ENCODE peak calls at places on chromosome 22, in six cellular contexts. A is psoas muscle, C is AG09309, D is uterus, F is cardiac fibroblast, Y is ovary. G is an unnamed sample.

GRCh38 chr22:39417641-39418040 is 18.1 kb downstream of the TAB1 start:
- DNase-seq in A (no peak), C (no peak), D (no peak), F (no peak), Y (no peak), G (no peak)

GRCh38 chr22:28799125-28799833 is 1.1 kb downstream of the XBP1 start:
- DNase-seq in A (peak), C (peak), D (peak), F (peak), Y (peak), G (peak)

GRCh38 chr22:29625090-29625825 is 21.8 kb downstream of the NF2 start:
- DNase-seq in A (peak), C (peak), D (peak), F (peak), Y (peak), G (peak)

GRCh38 chr22:30562391-30562790 is 12.1 kb downstream of the GAL3ST1 start:
- DNase-seq in A (no peak), C (no peak), D (no peak), F (no peak), Y (no peak), G (no peak)

GRCh38 chr22:31550871-31551370 is 54.6 kb downstream of the SFI1 start:
- DNase-seq in A (no peak), C (no peak), D (no peak), F (no peak), Y (no peak), G (no peak)

GRCh38 chr22:30877662-30878515 is 90.7 kb downstream of the MORC2 start:
- DNase-seq in A (no peak), C (no peak), D (no peak), F (no peak), Y (no peak), G (peak)

GRCh38 chr22:41288245-41288946 is 2.4 kb upstream of the RANGAP1 start:
- DNase-seq in A (no peak), C (no peak), D (no peak), F (peak), Y (no peak), G (peak)

GRCh38 chr22:48565901-48566501 is 1261.7 kb downstream of the BRD1 start:
- DNase-seq in A (no peak), C (no peak), D (no peak), F (no peak), Y (no peak), G (no peak)

GRCh38 chr22:29717789-29718188 is 2.0 kb upstream of the CABP7 start:
- DNase-seq in A (no peak), C (no peak), D (no peak), F (no peak), Y (no peak), G (no peak)

GRCh38 chr22:24153353-24153752 is 27.9 kb upstream of the SUSD2 start:
- DNase-seq in A (no peak), C (no peak), D (no peak), F (peak), Y (no peak), G (peak)

GRCh38 chr22:45553333-45554039 is 50.8 kb downstream of the FBLN1 start:
- DNase-seq in A (peak), C (peak), D (peak), F (peak), Y (peak), G (peak)

GRCh38 chr22:39553429-39553828 is 17.1 kb upstream of the CACNA1I start:
- DNase-seq in A (no peak), C (no peak), D (no peak), F (no peak), Y (no peak), G (no peak)

GRCh38 chr22:45317551-45318167 is 7.9 kb downstream of the FAM118A start:
- DNase-seq in A (peak), C (peak), D (peak), F (peak), Y (peak), G (no peak)

GRCh38 chr22:33451851-33452469 is 393.8 kb upstream of the SYN3 start:
- DNase-seq in A (no peak), C (no peak), D (no peak), F (no peak), Y (no peak), G (no peak)

GRCh38 chr22:17300926-17301325 is 68.3 kb upstream of the CECR2 start:
- DNase-seq in A (no peak), C (no peak), D (no peak), F (no peak), Y (no peak), G (no peak)

GRCh38 chr22:46011627-46012181 is 34.7 kb upstream of the WNT7B start:
- DNase-seq in A (peak), C (no peak), D (peak), F (no peak), Y (no peak), G (peak)

GRCh38 chr22:47125603-47126002 is 363.2 kb downstream of the TBC1D22A start:
- DNase-seq in A (no peak), C (no peak), D (no peak), F (peak), Y (no peak), G (no peak)

GRCh38 chr22:27489265-27489675 is 312.3 kb downstream of the MN1 start:
- DNase-seq in A (no peak), C (no peak), D (no peak), F (peak), Y (no peak), G (peak)

GRCh38 chr22:28819253-28820096 is 19.1 kb upstream of the XBP1 start:
- DNase-seq in A (no peak), C (no peak), D (no peak), F (no peak), Y (no peak), G (no peak)

GRCh38 chr22:30902496-30903357 is 65.8 kb downstream of the MORC2 start:
- DNase-seq in A (no peak), C (no peak), D (no peak), F (peak), Y (no peak), G (no peak)

GRCh38 chr22:32205974-32206773 is 1.3 kb upstream of the RFPL2 start:
- DNase-seq in A (no peak), C (no peak), D (no peak), F (no peak), Y (no peak), G (no peak)

GRCh38 chr22:44524806-44525205 is 26.8 kb upstream of the RTL6 start:
- DNase-seq in A (no peak), C (no peak), D (no peak), F (peak), Y (no peak), G (no peak)

GRCh38 chr22:47189056-47189916 is 426.8 kb downstream of the TBC1D22A start:
- DNase-seq in A (no peak), C (no peak), D (peak), F (no peak), Y (peak), G (no peak)

GRCh38 chr22:35460678-35461077 is 60.7 kb downstream of the MCM5 start:
- DNase-seq in A (no peak), C (no peak), D (no peak), F (no peak), Y (no peak), G (no peak)

DNA sequence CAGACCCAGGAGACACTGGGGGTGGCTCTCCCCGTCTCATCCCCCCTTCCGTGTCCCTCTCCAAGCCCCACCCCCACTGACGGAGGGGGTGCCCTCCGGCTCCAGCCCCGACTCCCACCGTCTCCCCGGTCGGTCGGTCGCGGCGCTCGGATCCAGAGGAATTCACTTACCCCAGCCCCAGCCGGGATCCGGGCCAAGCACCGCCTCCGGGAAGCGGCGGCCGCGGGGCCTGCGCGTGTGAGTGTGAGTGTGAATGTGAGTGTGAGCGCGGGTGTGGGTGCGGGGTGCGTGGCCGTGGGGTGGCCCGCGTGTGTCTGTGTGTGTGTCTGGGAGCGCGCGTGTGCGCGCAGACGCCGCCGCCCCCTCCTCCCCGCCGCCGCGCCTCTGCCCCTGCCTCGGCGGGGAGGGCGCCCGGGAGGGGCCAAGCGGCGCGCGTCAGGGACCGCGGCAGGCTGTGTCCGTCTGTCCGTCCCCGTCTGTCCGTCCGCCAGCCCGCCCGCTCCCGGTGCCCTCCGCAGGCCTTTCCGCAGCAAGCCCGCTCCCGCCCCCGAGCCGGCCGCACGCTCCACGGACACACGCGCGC is at the start of gene ELFN2:
- DNase-seq in A (no peak), C (no peak), D (no peak), F (peak), Y (peak), G (peak)
- H3K4me3 ChIP-seq in A (peak), C (peak), D (peak), F (peak), Y (peak), G (peak)

GRCh38 chr22:19722915-19723164 is 499 bp upstream of the GP1BB start:
- DNase-seq in A (no peak), C (no peak), D (no peak), F (no peak), Y (no peak), G (no peak)

GRCh38 chr22:19722175-19722914 is 994 bp upstream of the GP1BB start:
- DNase-seq in A (no peak), C (no peak), D (no peak), F (no peak), Y (no peak), G (no peak)

GRCh38 chr22:19723990-19724827 is 870 bp downstream of the GP1BB start:
- DNase-seq in A (no peak), C (no peak), D (no peak), F (peak), Y (no peak), G (no peak)

GRCh38 chr22:19724927-19725661 is 1.8 kb downstream of the GP1BB start:
- DNase-seq in A (no peak), C (no peak), D (no peak), F (no peak), Y (no peak), G (no peak)

GRCh38 chr22:19723165-19723989 is at the start of gene GP1BB:
- DNase-seq in A (no peak), C (no peak), D (no peak), F (peak), Y (no peak), G (no peak)
- H3K4me3 ChIP-seq in A (peak), C (no peak), D (no peak), F (no peak), Y (no peak), G (no peak)

GRCh38 chr22:22207845-22208564 is 36.6 kb upstream of the VPREB1 start:
- DNase-seq in A (peak), C (no peak), D (no peak), F (peak), Y (no peak), G (peak)
- H3K4me3 ChIP-seq in A (no peak), C (no peak), D (no peak), F (no peak), Y (no peak), G (no peak)

GRCh38 chr22:50318356-50318697 is 8.5 kb downstream of the DENND6B start:
- DNase-seq in A (no peak), C (no peak), D (no peak), F (no peak), Y (no peak), G (no peak)
- H3K4me3 ChIP-seq in A (no peak), C (no peak), D (no peak), F (no peak), Y (no peak), G (no peak)

DNA sequence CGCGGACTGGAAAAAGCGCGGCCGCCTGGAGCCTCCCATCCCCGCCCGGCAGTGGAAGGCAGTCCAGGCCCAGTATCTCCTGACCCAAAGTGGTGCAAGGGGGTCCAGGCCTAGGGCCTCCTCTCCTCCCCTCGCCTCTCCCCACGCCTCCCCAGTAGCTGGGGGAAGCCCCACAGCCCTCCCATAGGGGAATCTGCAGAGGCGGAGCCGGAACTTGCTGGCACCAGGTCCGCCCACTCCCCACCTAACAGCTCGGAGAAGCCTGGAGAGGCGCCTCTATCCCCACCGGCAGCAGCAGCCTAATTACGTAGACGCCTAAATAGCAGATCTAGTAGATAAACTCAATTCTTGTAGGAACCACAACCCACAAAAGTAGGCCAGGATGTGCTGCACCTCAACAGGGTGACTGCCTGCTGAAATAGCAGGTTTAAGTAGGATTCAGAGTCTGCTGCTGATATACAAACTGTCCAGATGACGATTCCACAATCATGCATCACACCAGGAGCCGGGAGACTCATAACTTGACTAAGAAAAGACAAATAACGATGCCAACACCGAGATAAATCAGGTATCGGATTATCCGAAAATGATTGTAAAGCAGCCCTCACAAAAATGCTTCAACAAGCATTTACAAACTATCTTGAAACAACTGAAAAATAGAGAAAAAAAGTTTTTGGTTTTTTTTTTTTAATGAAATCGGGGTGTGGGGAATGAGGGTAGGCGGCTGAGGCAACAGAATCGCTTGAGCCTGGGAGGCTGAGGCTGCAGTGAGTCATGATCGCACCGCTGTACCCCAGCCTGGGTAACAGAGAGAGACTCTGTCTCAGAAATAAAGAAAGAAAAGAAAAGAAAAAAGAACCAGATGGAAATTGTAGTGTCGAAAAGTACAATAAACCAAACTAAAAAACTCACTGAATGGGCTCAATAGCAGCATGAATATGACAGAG is 11.4 kb upstream of the BRD1 start:
- DNase-seq in A (no peak), C (no peak), D (no peak), F (no peak), Y (no peak), G (no peak)
- H3K4me3 ChIP-seq in A (no peak), C (no peak), D (no peak), F (no peak), Y (no peak), G (no peak)

GRCh38 chr22:42299586-42300285 is 29.3 kb upstream of the TCF20 start:
- DNase-seq in A (no peak), C (no peak), D (no peak), F (no peak), Y (no peak), G (no peak)

GRCh38 chr22:42300286-42301071 is 30.0 kb upstream of the TCF20 start:
- DNase-seq in A (no peak), C (no peak), D (no peak), F (no peak), Y (no peak), G (no peak)

GRCh38 chr22:42303304-42304020 is 33.0 kb upstream of the TCF20 start:
- DNase-seq in A (no peak), C (no peak), D (no peak), F (no peak), Y (no peak), G (no peak)

GRCh38 chr22:42301742-42302102 is 31.3 kb upstream of the TCF20 start:
- DNase-seq in A (no peak), C (no peak), D (no peak), F (no peak), Y (no peak), G (no peak)

GRCh38 chr22:42301072-42301741 is 30.8 kb upstream of the TCF20 start:
- DNase-seq in A (no peak), C (no peak), D (no peak), F (no peak), Y (no peak), G (no peak)
- H3K4me3 ChIP-seq in A (no peak), C (no peak), D (no peak), F (no peak), Y (no peak), G (no peak)